ENCODE peak calls at places on chromosome 11, in nine cellular contexts. E is HAP-1; Q is ELR; X is T-helper 2 cell; R is stimulated activated CD4-positive, alpha-beta T cell treated with anti-CD3 and anti-CD28 coated beads, Interleukin-4, amount 100 ng/mL, for 48 hours; D is GM06990; H is stromal cell of bone marrow; C is non-pigmented ciliary epithelial cell; V is activated naive CD8-positive, alpha-beta T cell treated with anti-CD3 and anti-CD28 coated beads, Interleukin-2, amount 50 U/mL, for 24 hours. B is an unnamed sample.

GRCh38 chr11:57432017-57432590 is 5.2 kb upstream of the SLC43A3 start:
- DNase-seq in R (no peak), H (no peak), C (no peak), D (no peak), E (no peak), Q (no peak), X (no peak), V (no peak), B (no peak)

GRCh38 chr11:2951235-2952110 is 22.3 kb upstream of the PHLDA2 start:
- DNase-seq in V (no peak), H (no peak), E (no peak), D (no peak), X (no peak), R (no peak), Q (peak; percentile 89), C (no peak), B (no peak)

GRCh38 chr11:122267602-122268001 is 151.6 kb upstream of the BLID start:
- DNase-seq in D (no peak), E (no peak), H (no peak), R (no peak), V (no peak), C (peak; percentile 15), X (peak; percentile 2), Q (peak; percentile 17), B (no peak)

GRCh38 chr11:70220136-70220535 is 17.0 kb downstream of the FADD start:
- DNase-seq in R (no peak), D (no peak), C (no peak), Q (no peak), E (no peak), H (no peak), X (no peak), V (no peak), B (no peak)

GRCh38 chr11:69918938-69919650 is 99.9 kb upstream of the FGF3 start:
- DNase-seq in D (peak; percentile 65), C (no peak), H (peak; percentile 16), E (peak; percentile 43), R (peak; percentile 81), Q (peak; percentile 72), V (peak; percentile 83), X (peak; percentile 52), B (peak; percentile 44)

GRCh38 chr11:74442601-74443000 is 24.7 kb downstream of the KCNE3 start:
- DNase-seq in V (no peak), Q (peak; percentile 11), D (no peak), C (no peak), E (no peak), R (no peak), X (no peak), H (no peak), B (no peak)

GRCh38 chr11:78840190-78840589 is 265.5 kb upstream of the NARS2 start:
- DNase-seq in H (peak; percentile 79), Q (no peak), X (no peak), D (no peak), E (no peak), R (no peak), C (no peak), V (no peak), B (no peak)

GRCh38 chr11:120212259-120212888 is 1.5 kb downstream of the OAF start:
- DNase-seq in Q (peak; percentile 69), D (no peak), E (no peak), V (no peak), R (no peak), X (no peak), H (no peak), C (no peak), B (no peak)

GRCh38 chr11:62501432-62501891 is 45.1 kb downstream of the AHNAK start:
- DNase-seq in Q (no peak), D (no peak), R (no peak), C (no peak), X (no peak), V (no peak), H (peak; percentile 61), E (no peak), B (no peak)

GRCh38 chr11:78344676-78345075 is 72.9 kb downstream of the GAB2 start:
- DNase-seq in D (no peak), C (no peak), V (no peak), H (no peak), Q (no peak), R (no peak), X (no peak), E (no peak), B (no peak)

GRCh38 chr11:126816655-126817054 is 183.9 kb downstream of the KIRREL3 start:
- DNase-seq in Q (peak; percentile 68), H (no peak), V (no peak), E (no peak), X (peak; percentile 20), R (no peak), D (no peak), C (no peak), B (no peak)

GRCh38 chr11:82859746-82860145 is 40.5 kb downstream of the PRCP start:
- DNase-seq in C (no peak), D (no peak), V (no peak), E (no peak), X (no peak), H (no peak), Q (no peak), R (no peak), B (no peak)